ENCODE peak calls at places on chromosomes 2 and 18, in nine cellular contexts. One of them, this sample, is unnamed.

GRCh38 chr2:147863835-147864234 is 19.0 kb downstream of the ACVR2A start:
- DNase-seq in A549: no peak
- DNase-seq in K562: no peak
- DNase-seq in right lobe of liver: no peak
- DNase-seq in thyroid gland: no peak
- DNase-seq in stomach: no peak
- DNase-seq in body of pancreas: no peak
- DNase-seq in uterus: no peak
- DNase-seq in vagina: no peak
- DNase-seq in this sample: no peak

GRCh38 chr2:30707304-30707903 is 99.8 kb downstream of the CAPN13 start:
- DNase-seq in A549: no peak
- DNase-seq in K562: no peak
- DNase-seq in right lobe of liver: no peak
- DNase-seq in thyroid gland: no peak
- DNase-seq in stomach: no peak
- DNase-seq in body of pancreas: no peak
- DNase-seq in uterus: no peak
- DNase-seq in vagina: peak; percentile 43
- DNase-seq in this sample: no peak

GRCh38 chr18:51668101-51668500 is 470.6 kb upstream of the MEX3C start:
- DNase-seq in A549: peak; percentile 11
- DNase-seq in K562: peak; percentile 45
- DNase-seq in right lobe of liver: peak; percentile 48
- DNase-seq in thyroid gland: peak; percentile 27
- DNase-seq in stomach: peak; percentile 67
- DNase-seq in body of pancreas: peak; percentile 66
- DNase-seq in uterus: no peak
- DNase-seq in vagina: no peak
- DNase-seq in this sample: peak; percentile 85

GRCh38 chr2:44706584-44707553 is 234.6 kb upstream of the SIX3 start:
- DNase-seq in A549: no peak
- DNase-seq in K562: no peak
- DNase-seq in right lobe of liver: no peak
- DNase-seq in thyroid gland: no peak
- DNase-seq in stomach: no peak
- DNase-seq in body of pancreas: no peak
- DNase-seq in uterus: no peak
- DNase-seq in vagina: no peak
- DNase-seq in this sample: no peak

GRCh38 chr2:138718405-138718804 is 61.8 kb downstream of the NXPH2 start:
- DNase-seq in A549: no peak
- DNase-seq in K562: no peak
- DNase-seq in right lobe of liver: no peak
- DNase-seq in thyroid gland: no peak
- DNase-seq in stomach: no peak
- DNase-seq in body of pancreas: no peak
- DNase-seq in uterus: no peak
- DNase-seq in vagina: no peak
- DNase-seq in this sample: no peak

GRCh38 chr18:79912409-79912991 is 39.0 kb downstream of the SLC66A2 start:
- DNase-seq in A549: no peak
- DNase-seq in K562: no peak
- DNase-seq in right lobe of liver: peak; percentile 34
- DNase-seq in thyroid gland: no peak
- DNase-seq in stomach: no peak
- DNase-seq in body of pancreas: no peak
- DNase-seq in uterus: peak; percentile 11
- DNase-seq in vagina: peak; percentile 94
- DNase-seq in this sample: no peak

GRCh38 chr18:6741290-6741689 is 11.8 kb downstream of the ARHGAP28 start:
- DNase-seq in A549: peak; percentile 4
- DNase-seq in K562: peak; percentile 23
- DNase-seq in right lobe of liver: no peak
- DNase-seq in thyroid gland: peak; percentile 69
- DNase-seq in stomach: no peak
- DNase-seq in body of pancreas: no peak
- DNase-seq in uterus: peak; percentile 42
- DNase-seq in vagina: no peak
- DNase-seq in this sample: peak; percentile 56

GRCh38 chr2:11368059-11368572 is 23.7 kb upstream of the ROCK2 start:
- DNase-seq in A549: no peak
- DNase-seq in K562: no peak
- DNase-seq in right lobe of liver: peak; percentile 42
- DNase-seq in thyroid gland: peak; percentile 21
- DNase-seq in stomach: no peak
- DNase-seq in body of pancreas: no peak
- DNase-seq in uterus: no peak
- DNase-seq in vagina: no peak
- DNase-seq in this sample: peak; percentile 37

GRCh38 chr2:217878865-217879595 is 123.8 kb downstream of the TNS1 start:
- DNase-seq in A549: no peak
- DNase-seq in K562: peak; percentile 14
- DNase-seq in right lobe of liver: no peak
- DNase-seq in thyroid gland: peak; percentile 46
- DNase-seq in stomach: no peak
- DNase-seq in body of pancreas: no peak
- DNase-seq in uterus: no peak
- DNase-seq in vagina: no peak
- DNase-seq in this sample: no peak

GRCh38 chr2:54471221-54471711 is 15.1 kb downstream of the SPTBN1 start:
- DNase-seq in A549: peak; percentile 38
- DNase-seq in K562: no peak
- DNase-seq in right lobe of liver: no peak
- DNase-seq in thyroid gland: peak; percentile 78
- DNase-seq in stomach: no peak
- DNase-seq in body of pancreas: peak; percentile 30
- DNase-seq in uterus: no peak
- DNase-seq in vagina: no peak
- DNase-seq in this sample: peak; percentile 87

GRCh38 chr2:42128731-42129486 is 40.2 kb upstream of the EML4 start:
- DNase-seq in A549: no peak
- DNase-seq in K562: no peak
- DNase-seq in right lobe of liver: no peak
- DNase-seq in thyroid gland: no peak
- DNase-seq in stomach: no peak
- DNase-seq in body of pancreas: no peak
- DNase-seq in uterus: no peak
- DNase-seq in vagina: no peak
- DNase-seq in this sample: no peak

GRCh38 chr2:216618785-216619184 is 14.4 kb upstream of the IGFBP2 start:
- DNase-seq in A549: no peak
- DNase-seq in K562: no peak
- DNase-seq in right lobe of liver: no peak
- DNase-seq in thyroid gland: no peak
- DNase-seq in stomach: no peak
- DNase-seq in body of pancreas: no peak
- DNase-seq in uterus: no peak
- DNase-seq in vagina: no peak
- DNase-seq in this sample: no peak

GRCh38 chr18:69480460-69480859 is 79.8 kb downstream of the DOK6 start:
- DNase-seq in A549: no peak
- DNase-seq in K562: no peak
- DNase-seq in right lobe of liver: no peak
- DNase-seq in thyroid gland: no peak
- DNase-seq in stomach: no peak
- DNase-seq in body of pancreas: no peak
- DNase-seq in uterus: no peak
- DNase-seq in vagina: no peak
- DNase-seq in this sample: no peak

GRCh38 chr2:180006781-180007579 is at the start of gene CWC22:
- DNase-seq in A549: peak; percentile 51
- DNase-seq in K562: peak; percentile 96
- DNase-seq in right lobe of liver: peak; percentile 78
- DNase-seq in thyroid gland: peak; percentile 88
- DNase-seq in stomach: peak; percentile 85
- DNase-seq in body of pancreas: peak; percentile 83
- DNase-seq in uterus: peak; percentile 87
- DNase-seq in vagina: no peak
- DNase-seq in this sample: peak; percentile 89
- TF ChIP-seq POLR2A in A549: peak; percentile 30
- TF ChIP-seq POLR2A in K562: peak; percentile 95
- TF ChIP-seq POLR2A in right lobe of liver: peak; percentile 64
- TF ChIP-seq POLR2A in thyroid gland: no peak
- TF ChIP-seq POLR2A in stomach: no peak
- TF ChIP-seq POLR2A in body of pancreas: peak; percentile 75
- TF ChIP-seq POLR2A in uterus: no peak
- TF ChIP-seq POLR2A in vagina: no peak
- TF ChIP-seq POLR2A in this sample: no peak

GRCh38 chr2:179602452-179602851 is 259.0 kb downstream of the ZNF385B start:
- DNase-seq in A549: no peak
- DNase-seq in K562: no peak
- DNase-seq in right lobe of liver: no peak
- DNase-seq in thyroid gland: no peak
- DNase-seq in stomach: no peak
- DNase-seq in body of pancreas: no peak
- DNase-seq in uterus: no peak
- DNase-seq in vagina: no peak
- DNase-seq in this sample: no peak

GRCh38 chr2:179606141-179606540 is 255.3 kb downstream of the ZNF385B start:
- DNase-seq in A549: no peak
- DNase-seq in K562: no peak
- DNase-seq in right lobe of liver: no peak
- DNase-seq in thyroid gland: no peak
- DNase-seq in stomach: no peak
- DNase-seq in body of pancreas: no peak
- DNase-seq in uterus: no peak
- DNase-seq in vagina: no peak
- DNase-seq in this sample: no peak

GRCh38 chr2:179605341-179605740 is 256.1 kb downstream of the ZNF385B start:
- DNase-seq in A549: no peak
- DNase-seq in K562: no peak
- DNase-seq in right lobe of liver: no peak
- DNase-seq in thyroid gland: no peak
- DNase-seq in stomach: no peak
- DNase-seq in body of pancreas: no peak
- DNase-seq in uterus: no peak
- DNase-seq in vagina: no peak
- DNase-seq in this sample: no peak

DNA sequence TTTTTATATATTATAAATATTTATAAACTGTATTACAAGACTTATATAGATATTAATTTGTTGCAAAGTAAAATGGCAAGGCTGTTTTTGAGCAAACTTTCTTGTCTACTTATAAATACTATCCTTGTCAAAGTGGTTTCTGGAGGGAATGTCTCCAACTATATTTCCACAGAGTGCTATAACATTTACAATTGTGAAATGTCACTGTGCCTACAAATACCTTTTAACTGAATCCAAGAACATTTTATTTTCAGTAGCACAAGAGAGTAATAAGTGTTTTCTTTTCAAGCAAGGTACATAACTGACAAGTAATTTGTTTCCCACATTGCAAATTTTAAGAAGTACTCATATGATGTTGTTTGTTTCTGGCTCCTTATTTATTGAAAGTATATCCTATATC is 256.8 kb downstream of the ZNF385B start:
- DNase-seq in A549: no peak
- DNase-seq in K562: no peak
- DNase-seq in right lobe of liver: no peak
- DNase-seq in thyroid gland: no peak
- DNase-seq in stomach: no peak
- DNase-seq in body of pancreas: no peak
- DNase-seq in uterus: no peak
- DNase-seq in vagina: no peak
- DNase-seq in this sample: no peak
- H3K4me3 ChIP-seq in A549: no peak overlapping the region
- H3K4me3 ChIP-seq in K562: no peak overlapping the region
- H3K4me3 ChIP-seq in right lobe of liver: no peak overlapping the region
- H3K4me3 ChIP-seq in thyroid gland: no peak overlapping the region
- H3K4me3 ChIP-seq in stomach: no peak overlapping the region
- H3K4me3 ChIP-seq in body of pancreas: no peak overlapping the region
- H3K4me3 ChIP-seq in uterus: no peak overlapping the region
- H3K4me3 ChIP-seq in vagina: no peak overlapping the region
- H3K4me3 ChIP-seq in this sample: no peak overlapping the region

DNA sequence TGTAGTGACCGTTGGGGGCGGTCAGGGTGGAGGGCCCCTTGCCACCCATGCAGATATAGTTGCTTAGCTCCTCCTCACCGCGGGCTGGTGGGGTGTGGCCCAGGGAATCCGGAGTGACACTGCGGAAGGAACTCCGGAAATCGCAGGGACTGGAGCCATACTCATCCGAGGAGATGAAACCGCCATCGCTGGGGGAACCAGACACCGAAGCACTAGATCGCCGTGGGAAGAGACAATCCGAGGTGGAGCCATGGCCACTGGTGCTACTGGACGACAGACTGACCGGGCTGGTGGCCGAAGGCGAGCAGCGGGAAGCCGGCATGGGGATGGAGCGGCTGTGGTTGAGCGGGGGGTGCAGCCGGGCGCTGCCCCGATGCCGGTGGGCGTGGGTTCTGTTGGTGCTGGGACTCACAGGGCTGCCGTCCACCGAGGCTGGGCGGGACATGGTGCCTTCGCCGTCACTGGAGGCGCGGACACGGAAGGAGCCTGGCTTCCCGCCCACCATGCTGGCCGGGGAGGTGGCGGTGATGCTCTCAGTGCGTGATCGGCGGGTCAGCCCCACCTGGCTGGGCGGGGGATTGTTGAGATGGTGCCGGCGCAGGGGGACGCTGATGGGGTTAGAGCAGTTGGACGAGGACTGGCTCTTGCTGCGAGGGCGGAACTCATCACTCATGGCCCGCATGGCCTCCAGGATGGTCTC is 2.2 kb downstream of the IRS1 start:
- DNase-seq in A549: no peak
- DNase-seq in K562: no peak
- DNase-seq in right lobe of liver: peak; percentile 64
- DNase-seq in thyroid gland: peak; percentile 69
- DNase-seq in stomach: peak; percentile 28
- DNase-seq in body of pancreas: peak; percentile 19
- DNase-seq in uterus: peak; percentile 55
- DNase-seq in vagina: no peak
- DNase-seq in this sample: peak; percentile 62
- TF ChIP-seq POLR2A in A549: no peak
- TF ChIP-seq POLR2A in K562: no peak
- TF ChIP-seq POLR2A in right lobe of liver: no peak
- TF ChIP-seq POLR2A in thyroid gland: no peak
- TF ChIP-seq POLR2A in stomach: no peak
- TF ChIP-seq POLR2A in body of pancreas: no peak
- TF ChIP-seq POLR2A in uterus: no peak
- TF ChIP-seq POLR2A in vagina: no peak
- TF ChIP-seq POLR2A in this sample: no peak

DNA sequence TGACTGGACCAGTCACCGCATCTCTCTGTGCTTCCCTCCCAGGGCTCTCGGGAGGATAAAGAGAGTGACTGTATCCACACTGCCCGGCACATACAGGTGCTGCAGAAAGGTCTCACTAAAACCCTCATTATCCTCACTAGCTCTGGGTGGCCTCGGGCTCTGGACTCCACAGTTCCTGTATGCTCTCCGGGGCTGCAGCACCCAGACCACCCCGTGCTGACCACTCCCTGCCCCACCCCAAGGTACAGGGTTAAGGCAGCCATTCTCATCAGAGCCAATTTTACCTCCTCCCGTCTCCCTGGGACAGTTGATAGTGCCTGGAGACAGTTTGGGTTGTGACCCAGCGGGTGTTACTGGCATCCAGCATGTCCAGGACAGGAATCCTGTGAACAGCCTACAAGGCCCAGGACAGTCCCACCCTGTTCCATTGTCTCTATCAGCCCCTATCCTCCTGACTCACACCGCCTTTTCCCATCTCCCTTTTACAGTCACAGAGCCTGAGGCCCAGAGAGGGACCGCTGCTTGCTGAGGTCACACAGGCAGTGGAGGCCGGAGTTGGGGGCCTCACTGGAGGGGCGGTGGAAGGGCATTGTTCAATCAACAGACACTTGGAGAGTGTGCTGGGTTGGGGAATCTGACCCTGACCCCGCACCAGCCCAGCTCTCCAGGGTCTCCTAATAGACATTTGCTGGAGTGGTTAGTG is 1.7 kb downstream of the ZAP70 start:
- DNase-seq in A549: no peak
- DNase-seq in K562: no peak
- DNase-seq in right lobe of liver: peak; percentile 12
- DNase-seq in thyroid gland: no peak
- DNase-seq in stomach: no peak
- DNase-seq in body of pancreas: peak; percentile 2
- DNase-seq in uterus: no peak
- DNase-seq in vagina: no peak
- DNase-seq in this sample: no peak
- H3K4me3 ChIP-seq in A549: no peak overlapping the region
- H3K4me3 ChIP-seq in K562: no peak overlapping the region
- H3K4me3 ChIP-seq in right lobe of liver: no peak overlapping the region
- H3K4me3 ChIP-seq in thyroid gland: no peak overlapping the region
- H3K4me3 ChIP-seq in stomach: no peak overlapping the region
- H3K4me3 ChIP-seq in body of pancreas: no peak overlapping the region
- H3K4me3 ChIP-seq in uterus: no peak overlapping the region
- H3K4me3 ChIP-seq in vagina: no peak overlapping the region
- H3K4me3 ChIP-seq in this sample: no peak overlapping the region

This sample was measured in adrenal gland.